ENCODE peak calls at places on chromosomes 7 and 10, in ten cellular contexts. U is GM18507; X is CD4-positive, alpha-beta memory T cell; W is T-helper 9 cell; J is AG09319; O is psoas muscle; N is stimulated activated CD8-positive, alpha-beta memory T cell treated with anti-CD3 and anti-CD28 coated beads, Interleukin-4, amount 100 ng/mL, for 48 hours; B is astrocyte of the spinal cord; G is ovary; Y is fibroblast of lung. R is an unnamed sample.

GRCh38 chr7:114082567-114082933 is 163.7 kb upstream of the PPP1R3A start:
- DNase-seq in U (no peak), X (no peak), W (no peak), J (no peak), O (no peak), N (no peak), B (no peak), G (no peak), Y (no peak), R (no peak)

GRCh38 chr7:37440738-37441404 is 7.8 kb downstream of the ELMO1 start:
- DNase-seq in U (no peak), X (peak; percentile 48), W (no peak), J (no peak), O (no peak), N (peak; percentile 38), B (no peak), G (no peak), Y (no peak), R (no peak)

GRCh38 chr10:116080553-116080952 is 192.5 kb downstream of the GFRA1 start:
- DNase-seq in U (no peak), X (no peak), W (no peak), J (no peak), O (no peak), N (no peak), B (peak; percentile 37), G (no peak), Y (peak; percentile 12), R (no peak)

GRCh38 chr7:70694909-70695803 is 436.8 kb upstream of the GALNT17 start:
- DNase-seq in U (no peak), X (no peak), W (no peak), J (no peak), O (peak; percentile 53), N (no peak), B (peak; percentile 56), G (peak; percentile 64), Y (peak; percentile 43), R (peak; percentile 31)

GRCh38 chr10:110408203-110408871 is 89.4 kb upstream of the DUSP5 start:
- DNase-seq in U (no peak), X (no peak), W (no peak), J (no peak), O (no peak), N (no peak), B (no peak), G (no peak), Y (no peak), R (no peak)

GRCh38 chr7:117582219-117582704 is 102.4 kb downstream of the CFTR start:
- DNase-seq in U (no peak), X (no peak), W (no peak), J (peak; percentile 91), O (peak; percentile 63), N (no peak), B (peak; percentile 74), G (no peak), Y (peak; percentile 99), R (no peak)

GRCh38 chr7:121159553-121159952 is 169.2 kb upstream of the WNT16 start:
- DNase-seq in U (no peak), X (no peak), W (no peak), J (no peak), O (no peak), N (no peak), B (no peak), G (no peak), Y (no peak), R (no peak)

GRCh38 chr7:21293771-21294170 is 134.1 kb upstream of the SP4 start:
- DNase-seq in U (no peak), X (no peak), W (no peak), J (no peak), O (no peak), N (no peak), B (no peak), G (no peak), Y (no peak), R (no peak)

GRCh38 chr7:142459557-142459963 is 201.7 kb upstream of the PRSS58 start:
- DNase-seq in U (no peak), X (peak; percentile 39), W (no peak), J (peak; percentile 62), O (no peak), N (no peak), B (peak; percentile 85), G (no peak), Y (peak; percentile 90), R (no peak)

GRCh38 chr7:159027803-159028455 is 116.7 kb downstream of the VIPR2 start:
- DNase-seq in U (no peak), X (no peak), W (no peak), J (no peak), O (no peak), N (peak; percentile 19), B (no peak), G (peak; percentile 67), Y (no peak), R (peak; percentile 13)

GRCh38 chr7:30739691-30740090 is 12.2 kb upstream of the INMT start:
- DNase-seq in U (no peak), X (no peak), W (no peak), J (no peak), O (no peak), N (no peak), B (no peak), G (no peak), Y (no peak), R (no peak)

GRCh38 chr7:139660317-139661042 is 117.3 kb downstream of the HIPK2 start:
- DNase-seq in U (no peak), X (no peak), W (no peak), J (no peak), O (no peak), N (no peak), B (peak; percentile 64), G (no peak), Y (no peak), R (no peak)

GRCh38 chr7:13904689-13905088 is 84.8 kb downstream of the ETV1 start:
- DNase-seq in U (no peak), X (no peak), W (no peak), J (peak; percentile 83), O (no peak), N (no peak), B (peak; percentile 24), G (no peak), Y (peak; percentile 47), R (no peak)

GRCh38 chr7:107563761-107564552 is at the start of the genes COG5 and DUS4L:
- DNase-seq in U (peak; percentile 70), X (peak; percentile 84), W (peak; percentile 81), J (no peak), O (peak; percentile 92), N (peak; percentile 90), B (peak; percentile 79), G (peak; percentile 91), Y (peak; percentile 80), R (peak; percentile 91)

GRCh38 chr10:1241973-1242935 is 186.1 kb downstream of the WDR37 start:
- DNase-seq in U (no peak), X (no peak), W (no peak), J (no peak), O (no peak), N (no peak), B (no peak), G (no peak), Y (no peak), R (no peak)

GRCh38 chr10:97020452-97021400 is 165.0 kb downstream of the SLIT1 start:
- DNase-seq in U (no peak), X (no peak), W (no peak), J (no peak), O (peak; percentile 74), N (no peak), B (peak; percentile 41), G (peak; percentile 65), Y (no peak), R (peak; percentile 10)

GRCh38 chr10:61283066-61283465 is 170.1 kb downstream of the TMEM26 start:
- DNase-seq in U (no peak), X (no peak), W (no peak), J (no peak), O (no peak), N (no peak), B (no peak), G (no peak), Y (no peak), R (no peak)

GRCh38 chr7:816751-817671 is 15.3 kb upstream of the SUN1 start:
- DNase-seq in U (no peak), X (peak; percentile 38), W (peak; percentile 16), J (no peak), O (no peak), N (peak; percentile 75), B (peak; percentile 40), G (peak; percentile 48), Y (no peak), R (peak; percentile 58)

GRCh38 chr10:76977046-76977445 is 660.6 kb downstream of the KCNMA1 start:
- DNase-seq in U (no peak), X (no peak), W (no peak), J (no peak), O (no peak), N (no peak), B (no peak), G (no peak), Y (no peak), R (no peak)

GRCh38 chr7:116918744-116919143 is 34.6 kb upstream of the ST7 start:
- DNase-seq in U (no peak), X (no peak), W (no peak), J (no peak), O (no peak), N (no peak), B (no peak), G (no peak), Y (no peak), R (no peak)

GRCh38 chr10:24503627-24504320 is 219.9 kb downstream of the ARHGAP21 start:
- DNase-seq in U (no peak), X (peak; percentile 13), W (no peak), J (no peak), O (no peak), N (peak; percentile 55), B (peak; percentile 72), G (no peak), Y (peak; percentile 98), R (no peak)

GRCh38 chr7:73717991-73718405 is 1.5 kb downstream of the STX1A start:
- DNase-seq in U (no peak), X (peak; percentile 71), W (peak; percentile 71), J (no peak), O (no peak), N (peak; percentile 88), B (peak; percentile 96), G (no peak), Y (peak; percentile 64), R (peak; percentile 75)

GRCh38 chr10:29860159-29860558 is 199.2 kb downstream of the JCAD start:
- DNase-seq in U (no peak), X (no peak), W (no peak), J (no peak), O (no peak), N (no peak), B (peak; percentile 76), G (no peak), Y (peak; percentile 62), R (no peak)

GRCh38 chr10:29389935-29390334 is 101.1 kb downstream of the LYZL1 start:
- DNase-seq in U (no peak), X (no peak), W (no peak), J (no peak), O (no peak), N (no peak), B (no peak), G (no peak), Y (no peak), R (no peak)

GRCh38 chr10:70619271-70620019 is 16.9 kb upstream of the PRF1 start:
- DNase-seq in U (no peak), X (no peak), W (no peak), J (peak; percentile 12), O (no peak), N (no peak), B (peak; percentile 36), G (no peak), Y (peak; percentile 50), R (no peak)

GRCh38 chr10:62814901-62815372 is 1.2 kb downstream of the EGR2 start:
- DNase-seq in U (no peak), X (no peak), W (no peak), J (no peak), O (no peak), N (no peak), B (no peak), G (no peak), Y (no peak), R (peak; percentile 64)

GRCh38 chr7:71251706-71252105 is 119.8 kb downstream of the GALNT17 start:
- DNase-seq in U (no peak), X (no peak), W (no peak), J (no peak), O (no peak), N (no peak), B (no peak), G (no peak), Y (no peak), R (no peak)

GRCh38 chr10:92126100-92126650 is 164.7 kb downstream of the CPEB3 start:
- DNase-seq in U (no peak), X (no peak), W (no peak), J (no peak), O (no peak), N (no peak), B (peak; percentile 41), G (no peak), Y (no peak), R (no peak)